ENCODE peak calls at places on chromosomes 16 and 17, in five cellular contexts. B is GM12878, S is A549, E is K562, C is endothelial cell of umbilical vein. L is an unnamed sample.

GRCh38 chr16:89687092-89687940 is 827 bp downstream of the CDK10 start:
- DNase-seq in E (peak), C (peak), B (peak), S (peak), L (no peak)

GRCh38 chr16:1188781-1189189 is 35.9 kb downstream of the CACNA1H start:
- DNase-seq in E (peak), C (peak), B (no peak), S (no peak), L (peak)

GRCh38 chr16:77585379-77585778 is 136.9 kb upstream of the NUDT7 start:
- DNase-seq in E (no peak), C (peak), S (no peak), B (no peak), L (peak)

GRCh38 chr17:69246726-69247375 is 18.2 kb upstream of the ABCA10 start:
- DNase-seq in E (peak), B (peak), C (peak), S (peak), L (peak)

GRCh38 chr17:39688475-39688835 is 598 bp upstream of the PGAP3 start:
- DNase-seq in B (no peak), C (peak), S (no peak), E (no peak), L (no peak)

GRCh38 chr16:88784856-88785105 is 239 bp downstream of the PIEZO1 start:
- DNase-seq in B (no peak), C (no peak), E (no peak), S (no peak), L (no peak)

GRCh38 chr17:12296120-12296727 is 275.5 kb downstream of the MAP2K4 start:
- DNase-seq in C (peak), S (no peak), B (no peak), E (no peak), L (no peak)

GRCh38 chr17:55089955-55090573 is 121.5 kb downstream of the STXBP4 start:
- DNase-seq in S (peak), C (no peak), E (peak), B (peak), L (peak)

GRCh38 chr17:50034504-50035364 is 21.2 kb upstream of the ITGA3 start:
- DNase-seq in S (no peak), E (peak), B (no peak), C (no peak), L (no peak)

GRCh38 chr17:47996201-47996600 is 25.3 kb downstream of the CDK5RAP3 start:
- DNase-seq in C (no peak), B (no peak), E (peak), S (no peak), L (no peak)

GRCh38 chr17:29215717-29216116 is 30.9 kb upstream of the CRYBA1 start:
- DNase-seq in B (no peak), E (no peak), C (no peak), S (no peak), L (peak)

GRCh38 chr17:21463204-21463661 is 87.1 kb downstream of the KCNJ12 start:
- DNase-seq in E (no peak), C (no peak), B (no peak), S (no peak), L (no peak)

GRCh38 chr16:9670058-9670457 is 512.2 kb downstream of the GRIN2A start:
- DNase-seq in B (no peak), S (no peak), E (no peak), C (no peak), L (no peak)

GRCh38 chr16:760065-760464 is 469 bp upstream of the MSLN start:
- DNase-seq in B (no peak), S (no peak), C (no peak), E (no peak), L (no peak)

GRCh38 chr17:83056583-83057396 is 22.6 kb upstream of the METRNL start:
- DNase-seq in E (no peak), S (no peak), B (no peak), C (no peak), L (no peak)

GRCh38 chr17:4152471-4152870 is 9.5 kb downstream of the CYB5D2 start:
- DNase-seq in E (no peak), C (no peak), B (no peak), S (no peak), L (no peak)

GRCh38 chr17:13933597-13934276 is 135.6 kb upstream of the COX10 start:
- DNase-seq in E (no peak), B (no peak), S (no peak), C (no peak), L (no peak)

GRCh38 chr17:19979917-19980770 is 2.5 kb upstream of the AKAP10 start:
- DNase-seq in S (no peak), B (no peak), C (peak), E (no peak), L (peak)

GRCh38 chr17:5711344-5711743 is 127.0 kb upstream of the NLRP1 start:
- DNase-seq in S (no peak), C (no peak), E (no peak), B (no peak), L (no peak)

GRCh38 chr17:74987909-74988711 is 678 bp downstream of the CDR2L start:
- DNase-seq in S (peak), C (peak), E (peak), B (no peak), L (peak)

GRCh38 chr17:28796062-28796461 is 46.5 kb downstream of the FAM222B start:
- DNase-seq in E (no peak), S (no peak), B (no peak), C (no peak), L (no peak)

GRCh38 chr17:73419896-73420295 is 108.1 kb upstream of the CDC42EP4 start:
- DNase-seq in E (no peak), B (no peak), C (no peak), S (no peak), L (no peak)

GRCh38 chr16:87149051-87149450 is 168.1 kb downstream of the C16orf95 start:
- DNase-seq in S (no peak), C (no peak), B (no peak), E (no peak), L (no peak)
- TF ChIP-seq MYC in S (no peak), C (no peak), B (no peak), E (no peak), L (no peak)

GRCh38 chr17:16662936-16663335 is 9.3 kb upstream of the ZNF624 start:
- DNase-seq in E (no peak), S (no peak), B (no peak), C (no peak), L (no peak)
- TF ChIP-seq MYC in E (no peak), S (no peak), B (no peak), C (no peak), L (no peak)

DNA sequence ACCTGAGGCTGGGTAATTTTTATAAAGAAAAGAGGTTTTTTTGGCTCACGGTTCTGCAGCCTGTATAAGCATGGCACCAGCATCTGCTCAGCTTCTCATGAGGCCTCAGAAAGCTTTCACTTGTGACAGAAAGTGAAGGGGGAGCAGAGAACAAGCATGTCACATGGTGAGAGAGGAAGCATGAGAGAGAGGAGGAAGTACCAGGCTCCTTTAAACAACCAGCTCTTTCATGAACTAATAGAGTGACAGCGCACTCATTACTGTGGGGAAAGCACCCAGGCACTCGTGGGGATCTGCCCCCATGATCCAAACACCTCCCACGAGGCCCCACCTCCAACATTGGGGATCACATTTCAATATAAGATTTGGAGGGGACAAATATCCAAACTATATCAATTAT is 86.8 kb downstream of the USP32 start:
- DNase-seq in C (no peak), B (peak), S (peak), E (no peak), L (peak)
- TF ChIP-seq MYC in C (no peak), B (no peak), S (no peak), E (no peak), L (peak)

DNA sequence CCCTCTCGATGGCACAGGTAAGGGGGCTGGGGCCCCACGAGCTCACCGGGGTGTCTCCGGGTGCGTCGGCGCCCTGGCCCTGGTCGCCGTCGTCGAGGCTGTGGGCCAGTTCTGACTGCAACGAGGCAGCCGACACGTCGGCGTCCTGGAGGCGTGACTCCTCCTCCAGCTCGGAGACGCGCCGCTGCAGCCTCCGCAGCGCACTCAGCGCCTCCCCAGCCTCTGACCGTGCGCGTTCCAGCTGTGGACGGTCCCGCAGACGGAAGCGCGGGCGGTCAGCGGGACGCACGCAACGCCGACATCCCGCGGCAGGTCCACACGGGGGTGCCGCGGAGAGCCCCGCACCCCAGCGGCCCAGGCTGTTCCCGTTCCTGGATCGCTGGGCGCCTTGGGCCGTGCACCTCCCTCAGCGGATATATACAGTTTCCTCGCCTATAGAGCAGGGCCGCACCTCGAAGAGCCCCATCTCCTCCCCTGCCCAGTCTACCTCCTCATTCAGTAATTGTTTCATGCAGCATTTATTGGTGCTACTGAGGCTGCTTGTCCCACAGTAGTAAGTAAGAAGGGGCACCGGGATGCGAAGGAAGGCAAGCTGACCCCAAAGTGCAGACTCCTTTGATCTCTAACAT is 5.8 kb downstream of the THOC6 start:
- DNase-seq in E (peak), C (no peak), B (no peak), S (no peak), L (peak)
- TF ChIP-seq MYC in E (no peak), C (no peak), B (no peak), S (no peak), L (no peak)

GRCh38 chr17:80045703-80046102 is 9.3 kb downstream of the CCDC40 start:
- DNase-seq in B (no peak), C (no peak), S (no peak), E (no peak), L (no peak)
- TF ChIP-seq MYC in B (no peak), C (no peak), S (no peak), E (no peak), L (no peak)

GRCh38 chr17:7138800-7139381 is 24.3 kb upstream of the ASGR2 start:
- DNase-seq in S (no peak), B (no peak), C (no peak), E (no peak), L (peak)

GRCh38 chr17:7133916-7134315 is 19.3 kb upstream of the ASGR2 start:
- DNase-seq in C (no peak), B (no peak), E (no peak), S (no peak), L (no peak)

GRCh38 chr17:7136266-7136877 is 21.8 kb upstream of the ASGR2 start:
- DNase-seq in S (peak), E (peak), C (peak), B (peak), L (peak)

GRCh38 chr17:7139400-7139799 is 24.8 kb upstream of the ASGR2 start:
- DNase-seq in C (no peak), B (no peak), E (no peak), S (no peak), L (no peak)

DNA sequence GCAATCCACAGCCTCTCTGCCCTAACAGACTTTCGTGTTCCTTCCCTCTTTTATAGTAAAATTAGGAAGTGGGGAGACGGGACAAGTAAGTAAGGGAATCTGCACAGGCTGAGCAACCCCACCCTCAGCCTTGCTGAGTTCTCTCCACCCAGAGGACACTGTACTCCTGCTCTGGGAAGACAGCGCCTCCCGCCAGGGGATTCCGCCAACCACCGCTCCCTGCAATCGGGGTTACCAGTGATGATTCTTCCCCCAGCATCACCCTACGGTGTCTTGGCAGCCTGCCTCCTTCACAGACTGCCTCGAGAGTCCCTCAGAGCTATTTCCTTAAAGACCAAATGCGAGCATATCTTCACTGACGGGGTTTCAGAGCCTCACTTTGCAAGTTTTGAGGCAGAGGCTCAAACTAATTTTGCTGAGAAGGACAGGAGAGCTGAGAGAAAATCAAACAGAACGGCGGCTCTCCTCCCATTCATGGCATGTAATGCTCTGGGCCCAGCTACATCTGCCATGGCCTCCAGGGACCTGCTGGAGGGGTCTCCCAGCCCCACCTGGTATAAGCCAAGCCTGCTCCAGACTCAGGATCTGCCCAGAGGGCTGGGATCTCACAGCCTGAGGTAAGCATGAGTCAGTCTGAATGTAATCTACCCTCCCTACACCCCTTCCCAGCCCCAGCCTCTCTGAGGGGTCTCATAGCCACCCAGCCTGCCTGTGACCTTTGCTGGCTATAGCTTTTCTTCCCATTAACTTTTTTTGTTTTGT is 22.7 kb upstream of the ASGR2 start:
- DNase-seq in S (no peak), E (no peak), B (no peak), C (no peak), L (no peak)
- TF ChIP-seq MYC in S (no peak), E (no peak), B (no peak), C (no peak), L (no peak)

GRCh38 chr17:77959216-77959925 is 868 bp downstream of the TNRC6C start:
- DNase-seq in E (no peak), S (no peak), B (no peak), C (no peak), L (peak)

GRCh38 chr17:77959926-77960521 is 1.5 kb downstream of the TNRC6C start:
- DNase-seq in E (no peak), C (peak), S (no peak), B (no peak), L (no peak)

GRCh38 chr17:77957869-77958715 is at the start of gene TNRC6C:
- DNase-seq in C (peak), S (peak), E (peak), B (peak), L (peak)

GRCh38 chr17:77958716-77959215 is 263 bp downstream of the TNRC6C start:
- DNase-seq in E (no peak), B (no peak), S (no peak), C (no peak), L (no peak)

GRCh38 chr17:77957215-77957868 is 1.2 kb upstream of the TNRC6C start:
- DNase-seq in E (no peak), S (peak), B (peak), C (peak), L (peak)
- TF ChIP-seq MYC in E (no peak), S (no peak), B (no peak), C (no peak), L (no peak)